ENCODE peak calls at places on chromosomes 16 and 17, in ten cellular contexts. U, H, Q, R, O, N, B, I, C and K are unnamed samples.

GRCh38 chr16:77299395-77299794 is 100.2 kb downstream of the SYCE1L start:
- DNase-seq in U (no peak), B (no peak), C (no peak), Q (no peak), R (no peak), O (no peak), I (no peak), N (peak; percentile 61), H (no peak), K (no peak)

GRCh38 chr17:8152981-8153549 is 861 bp upstream of the PER1 start:
- DNase-seq in O (no peak), I (no peak), C (peak; percentile 32), B (no peak), Q (no peak), N (no peak), R (no peak), U (no peak), H (no peak), K (no peak)

GRCh38 chr17:48603959-48604769 is 622 bp downstream of the HOXB6 start:
- DNase-seq in H (no peak), Q (peak; percentile 88), C (no peak), O (no peak), I (no peak), R (no peak), U (no peak), B (no peak), N (no peak), K (peak; percentile 84)

GRCh38 chr17:59837362-59838195 is 55.2 kb downstream of the TUBD1 start:
- DNase-seq in I (peak; percentile 53), B (peak; percentile 46), O (peak; percentile 83), Q (peak; percentile 100), U (peak; percentile 100), R (peak; percentile 100), N (no peak), C (peak; percentile 82), H (peak; percentile 99), K (peak; percentile 83)

GRCh38 chr17:35028531-35029262 is 34.8 kb downstream of the RFFL start:
- DNase-seq in C (no peak), B (no peak), H (no peak), Q (no peak), O (no peak), U (no peak), R (no peak), I (no peak), N (no peak), K (no peak)

GRCh38 chr16:318628-319027 is 33.9 kb downstream of the AXIN1 start:
- DNase-seq in O (no peak), N (no peak), I (no peak), U (no peak), Q (peak; percentile 50), H (no peak), R (no peak), C (no peak), B (no peak), K (no peak)

GRCh38 chr17:68580236-68580903 is 20.8 kb downstream of the FAM20A start:
- DNase-seq in R (peak; percentile 90), B (no peak), H (no peak), C (peak; percentile 72), O (peak; percentile 86), I (no peak), N (no peak), Q (no peak), U (peak; percentile 93), K (no peak)

GRCh38 chr17:2547176-2547575 is 35.5 kb upstream of the METTL16 start:
- DNase-seq in C (no peak), U (peak; percentile 11), O (no peak), H (no peak), I (no peak), N (no peak), Q (peak; percentile 49), R (no peak), B (no peak), K (no peak)

GRCh38 chr16:11546522-11547485 is 39.9 kb downstream of the LITAF start:
- DNase-seq in Q (peak; percentile 36), H (no peak), B (no peak), C (no peak), U (peak; percentile 37), O (no peak), I (no peak), N (no peak), R (no peak), K (no peak)

GRCh38 chr17:76198702-76199101 is 41.6 kb downstream of the RNF157 start:
- DNase-seq in Q (no peak), O (no peak), B (no peak), N (no peak), C (no peak), I (no peak), R (no peak), U (no peak), H (no peak), K (no peak)

GRCh38 chr16:54347961-54348360 is 61.4 kb upstream of the IRX3 start:
- DNase-seq in B (no peak), I (no peak), R (no peak), Q (no peak), N (no peak), H (no peak), C (no peak), O (peak; percentile 54), U (no peak), K (no peak)

GRCh38 chr17:45073414-45074070 is 12.4 kb downstream of the NMT1 start:
- DNase-seq in U (peak; percentile 98), Q (no peak), H (no peak), I (no peak), N (no peak), C (peak; percentile 65), O (no peak), R (no peak), B (no peak), K (peak; percentile 61)
- H3K4me3 ChIP-seq in U (no peak overlapping the region), Q (no peak overlapping the region), H (no peak overlapping the region), I (no peak overlapping the region), N (no peak overlapping the region), C (no peak overlapping the region), O (no peak overlapping the region), R (no peak overlapping the region), B (no peak overlapping the region), K (no peak overlapping the region)

GRCh38 chr17:39194089-39194984 is 3.1 kb downstream of the CACNB1 start:
- DNase-seq in B (no peak), R (no peak), H (no peak), I (no peak), U (peak; percentile 68), C (peak; percentile 33), Q (peak; percentile 73), O (peak; percentile 72), N (no peak), K (no peak)
- H3K4me3 ChIP-seq in B (no peak overlapping the region), R (no peak overlapping the region), H (no peak overlapping the region), I (no peak overlapping the region), U (peak overlapping the region; percentile 81), C (no peak overlapping the region), Q (no peak overlapping the region), O (no peak overlapping the region), N (no peak overlapping the region), K (no peak overlapping the region)

GRCh38 chr16:12972246-12972645 is 70.8 kb downstream of the SHISA9 start:
- DNase-seq in U (no peak), Q (no peak), N (no peak), O (no peak), I (no peak), H (no peak), C (no peak), R (no peak), B (no peak), K (no peak)

GRCh38 chr16:12975766-12976165 is 74.4 kb downstream of the SHISA9 start:
- DNase-seq in C (no peak), U (no peak), I (no peak), Q (no peak), N (no peak), R (no peak), B (no peak), O (no peak), H (no peak), K (no peak)

GRCh38 chr16:12976491-12976890 is 75.1 kb downstream of the SHISA9 start:
- DNase-seq in N (no peak), H (no peak), R (no peak), C (no peak), U (no peak), I (no peak), Q (no peak), O (no peak), B (no peak), K (no peak)

GRCh38 chr16:12971216-12971615 is 69.8 kb downstream of the SHISA9 start:
- DNase-seq in O (no peak), N (no peak), H (no peak), C (no peak), B (no peak), R (no peak), I (no peak), Q (peak; percentile 61), U (peak; percentile 46), K (no peak)

GRCh38 chr16:12976936-12977335 is 75.5 kb downstream of the SHISA9 start:
- DNase-seq in Q (peak; percentile 4), O (no peak), H (no peak), R (no peak), U (no peak), N (no peak), I (no peak), B (no peak), C (no peak), K (no peak)
- H3K4me3 ChIP-seq in Q (no peak overlapping the region), O (no peak overlapping the region), H (no peak overlapping the region), R (no peak overlapping the region), U (no peak overlapping the region), N (no peak overlapping the region), I (no peak overlapping the region), B (no peak overlapping the region), C (no peak overlapping the region), K (no peak overlapping the region)

GRCh38 chr17:78883533-78884131 is 19.4 kb downstream of the CEP295NL start:
- DNase-seq in I (no peak), H (peak; percentile 25), N (no peak), U (peak; percentile 97), O (peak; percentile 75), R (peak; percentile 82), C (peak; percentile 86), Q (peak; percentile 86), B (no peak), K (no peak)

GRCh38 chr17:78882546-78883089 is 20.4 kb downstream of the CEP295NL start:
- DNase-seq in Q (no peak), O (peak; percentile 69), H (no peak), C (no peak), B (no peak), U (no peak), R (no peak), N (no peak), I (no peak), K (no peak)

GRCh38 chr17:78884148-78884870 is 18.7 kb downstream of the CEP295NL start:
- DNase-seq in H (no peak), R (no peak), Q (no peak), B (no peak), N (no peak), I (no peak), C (no peak), O (no peak), U (no peak), K (no peak)

GRCh38 chr17:78884876-78885667 is 17.9 kb downstream of the CEP295NL start:
- DNase-seq in R (no peak), U (no peak), N (no peak), Q (no peak), C (no peak), O (no peak), I (no peak), B (no peak), H (no peak), K (no peak)

DNA sequence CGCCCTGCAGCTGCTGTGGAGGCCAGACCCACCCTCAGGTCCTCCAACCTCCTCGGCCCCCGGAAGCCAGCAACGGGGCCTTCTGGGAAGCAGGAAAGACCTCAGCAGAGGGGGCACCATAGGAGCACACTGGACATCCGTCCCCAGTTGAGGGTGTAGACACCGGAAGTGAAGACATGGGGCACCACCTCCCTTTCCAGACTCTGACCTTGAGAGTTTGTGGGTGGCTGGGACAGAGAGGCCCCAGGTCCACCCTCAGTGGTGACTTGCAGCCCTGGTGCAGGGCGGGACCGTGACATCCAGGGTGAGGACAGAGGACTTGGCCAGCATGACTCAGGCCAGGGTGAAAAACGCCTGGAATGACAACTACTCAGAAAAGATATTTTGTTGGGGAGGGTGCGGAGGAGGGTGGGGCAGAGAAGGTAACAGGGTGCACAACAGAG is 19.9 kb downstream of the CEP295NL start:
- DNase-seq in B (no peak), U (peak; percentile 95), C (peak; percentile 76), I (no peak), N (no peak), O (peak; percentile 87), R (peak; percentile 54), Q (peak; percentile 94), H (peak; percentile 22), K (peak; percentile 75)
- H3K4me3 ChIP-seq in B (no peak overlapping the region), U (peak overlapping the region; percentile 55), C (peak overlapping the region; percentile 1), I (no peak overlapping the region), N (no peak overlapping the region), O (no peak overlapping the region), R (peak overlapping the region; percentile 35), Q (peak overlapping the region; percentile 14), H (peak overlapping the region; percentile 35), K (no peak overlapping the region)